ENCODE peak calls at places on chromosome 1, in seven cellular contexts. D is stimulated activated CD8-positive, alpha-beta memory T cell treated with anti-CD3 and anti-CD28 coated beads, Interleukin-2, amount 100 ng/mL, for 1 hour; Y is activated T-cell treated with anti-CD3 and anti-CD28 coated beads, Interleukin-2, amount 50 U/mL, for 72 hours; A is HT1080; M is activated CD8-positive, alpha-beta memory T cell treated with anti-CD3 and anti-CD28 coated beads, Interleukin-2, amount 50 U/mL, for 4 hours; O is epithelial cell of esophagus; L is suprapubic skin. K is an unnamed sample.

GRCh38 chr1:67573481-67573880 is 111.5 kb upstream of the GADD45A start:
- DNase-seq in D (no peak), Y (no peak), A (no peak), M (no peak), O (no peak), L (no peak), K (no peak)

GRCh38 chr1:56511323-56511722 is 68.0 kb downstream of the PLPP3 start:
- DNase-seq in D (no peak), Y (no peak), A (no peak), M (no peak), O (no peak), L (no peak), K (no peak)

GRCh38 chr1:82604524-82604923 is 803.8 kb downstream of the ADGRL2 start:
- DNase-seq in D (no peak), Y (no peak), A (no peak), M (no peak), O (peak), L (no peak), K (no peak)

GRCh38 chr1:77063118-77063517 is 156.1 kb downstream of the PIGK start:
- DNase-seq in D (no peak), Y (no peak), A (no peak), M (no peak), O (no peak), L (no peak), K (peak)

GRCh38 chr1:203317429-203318228 is 12.3 kb downstream of the BTG2 start:
- DNase-seq in D (no peak), Y (no peak), A (no peak), M (no peak), O (no peak), L (no peak), K (no peak)

GRCh38 chr1:153649137-153649866 is 9.2 kb upstream of the SNAPIN start:
- DNase-seq in D (no peak), Y (no peak), A (no peak), M (no peak), O (no peak), L (peak), K (no peak)

GRCh38 chr1:19495000-19495656 is 9.8 kb upstream of the CAPZB start:
- DNase-seq in D (no peak), Y (no peak), A (no peak), M (no peak), O (no peak), L (no peak), K (no peak)

GRCh38 chr1:216140650-216141547 is 282.3 kb downstream of the USH2A start:
- DNase-seq in D (no peak), Y (no peak), A (no peak), M (no peak), O (no peak), L (no peak), K (no peak)

GRCh38 chr1:61053712-61054608 is 28.4 kb upstream of the NFIA start:
- DNase-seq in D (no peak), Y (peak), A (no peak), M (no peak), O (no peak), L (no peak), K (no peak)

GRCh38 chr1:43531453-43531905 is 796 bp downstream of the PTPRF start:
- DNase-seq in D (no peak), Y (no peak), A (peak), M (no peak), O (no peak), L (no peak), K (peak)

GRCh38 chr1:176149939-176150807 is 56.9 kb downstream of the COP1 start:
- DNase-seq in D (no peak), Y (no peak), A (no peak), M (no peak), O (no peak), L (no peak), K (peak)

GRCh38 chr1:59445040-59445439 is 148.1 kb downstream of the FGGY start:
- DNase-seq in D (no peak), Y (no peak), A (peak), M (no peak), O (peak), L (no peak), K (peak)

K was measured in kidney tubule cell.